ENCODE peak calls at places on chromosomes 1 and 21, in ten cellular contexts. G is Panc1, X is dorsolateral prefrontal cortex, L is right atrium auricular region, C is right lobe of liver, S is OCI-LY7, Z is stomach, J is mammary epithelial cell, N is Peyer's patch, Q is left ventricle myocardium inferior. Y is an unnamed sample.

GRCh38 chr1:160206421-160207117 is 1.4 kb downstream of the PEA15 start:
- DNase-seq in J (peak), Z (no peak), S (peak), C (no peak), X (no peak), G (no peak), N (no peak), Q (no peak), L (peak), Y (no peak)

GRCh38 chr1:228150021-228150457 is 309 bp downstream of the GJC2 start:
- DNase-seq in G (no peak), Q (no peak), X (peak), J (no peak), C (no peak), L (no peak), S (no peak), Z (no peak), N (peak), Y (no peak)

GRCh38 chr1:199639453-199639852 is 388.1 kb upstream of the NR5A2 start:
- DNase-seq in X (no peak), L (no peak), N (no peak), S (no peak), C (no peak), Z (no peak), G (no peak), Q (no peak), J (no peak), Y (no peak)

GRCh38 chr1:211237579-211237978 is 21.6 kb upstream of the RCOR3 start:
- DNase-seq in X (no peak), Q (no peak), L (no peak), S (no peak), N (no peak), G (no peak), C (no peak), J (no peak), Z (no peak), Y (no peak)

GRCh38 chr1:221782461-221782860 is 40.6 kb upstream of the DUSP10 start:
- DNase-seq in C (no peak), X (no peak), Q (no peak), J (no peak), N (no peak), S (no peak), G (no peak), L (no peak), Z (no peak), Y (no peak)

GRCh38 chr1:153527023-153527724 is 8.6 kb downstream of the S100A6 start:
- DNase-seq in X (no peak), J (peak), C (no peak), S (no peak), L (no peak), N (no peak), G (no peak), Q (no peak), Z (no peak), Y (peak)

GRCh38 chr1:225825606-225826005 is 15.7 kb downstream of the EPHX1 start:
- DNase-seq in G (no peak), J (no peak), Q (no peak), X (no peak), S (no peak), Z (no peak), C (no peak), L (no peak), N (no peak), Y (no peak)

GRCh38 chr1:236151739-236152424 is 9.5 kb downstream of the GPR137B start:
- DNase-seq in G (no peak), X (no peak), S (no peak), Q (peak), Z (no peak), C (no peak), J (no peak), L (no peak), N (no peak), Y (no peak)

GRCh38 chr1:53592521-53592982 is 133.4 kb downstream of the DMRTB1 start:
- DNase-seq in Z (peak), G (no peak), Q (no peak), L (peak), X (no peak), S (peak), C (no peak), N (peak), J (peak), Y (peak)

GRCh38 chr1:50959913-50960844 is at the start of gene FAF1:
- DNase-seq in X (peak), G (peak), N (peak), S (peak), Q (peak), L (peak), C (peak), J (peak), Z (peak), Y (peak)

GRCh38 chr1:224175615-224176014 is 7.4 kb upstream of the DEGS1 start:
- DNase-seq in C (no peak), X (no peak), N (no peak), S (no peak), Q (no peak), J (no peak), G (no peak), Z (no peak), L (no peak), Y (no peak)

GRCh38 chr1:23010734-23011449 is 4.8 kb downstream of the TEX46 start:
- DNase-seq in L (no peak), N (no peak), X (no peak), Q (no peak), C (no peak), J (peak), Z (no peak), G (no peak), S (peak), Y (no peak)

GRCh38 chr1:43402055-43402865 is 12.6 kb downstream of the SZT2 start:
- DNase-seq in N (no peak), C (no peak), G (no peak), J (no peak), L (no peak), X (no peak), Q (no peak), Z (no peak), S (no peak), Y (no peak)

GRCh38 chr1:222716393-222716792 is 4.0 kb downstream of the BROX start:
- DNase-seq in Q (no peak), C (no peak), X (no peak), J (no peak), Z (no peak), N (no peak), S (no peak), L (no peak), G (no peak), Y (no peak)

GRCh38 chr1:208369658-208370057 is 125.5 kb upstream of the PLXNA2 start:
- DNase-seq in L (no peak), N (no peak), S (no peak), C (no peak), G (no peak), X (no peak), Z (no peak), J (no peak), Q (no peak), Y (no peak)

DNA sequence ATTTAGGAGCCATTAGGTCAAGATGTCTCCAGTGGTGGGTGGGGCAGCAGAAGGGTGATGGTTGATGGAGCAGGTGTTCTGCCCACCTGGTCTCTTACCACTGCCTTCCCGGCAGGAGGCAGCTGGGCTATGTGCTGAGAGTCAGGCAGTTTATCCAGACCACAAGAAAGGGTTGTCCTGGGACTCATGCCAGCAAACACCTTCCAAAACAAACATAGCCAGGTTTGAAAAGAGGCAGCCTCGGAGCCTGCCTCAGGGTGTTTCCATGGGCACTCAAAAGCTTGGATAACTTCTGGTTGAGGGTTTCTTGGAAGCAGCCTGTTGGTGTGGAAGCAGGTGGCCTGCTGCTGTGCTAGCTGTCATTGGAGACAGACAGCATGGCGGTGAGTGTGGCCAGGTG is 187.2 kb downstream of the PCP4 start:
- DNase-seq in L (peak), Q (no peak), G (no peak), Z (peak), N (no peak), C (no peak), J (peak), X (no peak), S (no peak), Y (no peak)
- TF ChIP-seq CTCF in L (no peak), Q (no peak), G (no peak), Z (no peak), N (no peak), C (no peak), J (no peak), X (no peak), S (no peak), Y (no peak)

GRCh38 chr21:46097826-46098286 is at the start of gene COL6A2:
- DNase-seq in L (peak), N (peak), S (no peak), Q (peak), Z (peak), C (peak), X (peak), J (no peak), G (no peak), Y (no peak)

GRCh38 chr21:46100426-46100825 is 2.5 kb downstream of the COL6A2 start:
- DNase-seq in L (peak), Z (peak), G (no peak), S (no peak), Q (no peak), X (no peak), C (no peak), J (no peak), N (peak), Y (peak)

GRCh38 chr21:46100020-46100419 is 2.1 kb downstream of the COL6A2 start:
- DNase-seq in L (peak), G (no peak), J (no peak), Z (peak), S (no peak), N (no peak), Q (no peak), X (no peak), C (no peak), Y (no peak)

GRCh38 chr21:46098303-46099141 is 610 bp downstream of the COL6A2 start:
- DNase-seq in N (peak), G (no peak), Z (peak), J (no peak), S (no peak), X (no peak), L (peak), Q (peak), C (peak), Y (peak)

DNA sequence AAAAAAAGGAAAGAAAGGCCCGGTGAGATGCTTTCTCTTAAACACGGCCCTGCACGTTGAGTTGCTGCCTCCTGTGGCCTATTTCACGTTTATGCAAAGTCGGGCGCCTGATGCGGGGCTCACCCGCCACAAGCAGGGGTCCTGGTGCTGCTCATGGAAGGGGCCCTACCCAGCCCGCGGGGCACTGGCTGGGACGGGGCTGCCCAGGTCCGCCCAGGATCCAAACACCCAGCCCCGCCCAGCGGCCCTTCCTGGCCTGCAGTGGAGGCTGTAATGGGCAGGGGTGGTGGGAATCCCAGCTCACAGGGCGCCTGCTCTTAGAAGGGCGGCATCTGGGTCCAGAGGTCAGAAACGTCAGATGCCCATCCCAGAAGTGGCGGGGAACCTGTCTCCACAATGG is 1.6 kb downstream of the COL6A2 start:
- DNase-seq in C (peak), Q (peak), L (peak), Z (peak), N (peak), X (peak), J (no peak), S (no peak), G (no peak), Y (peak)
- H3K27ac ChIP-seq in C (no peak), Q (peak), L (peak), Z (peak), N (peak), X (no peak), J (no peak), S (no peak), G (no peak), Y (no peak)

GRCh38 chr1:156961709-156962108 is 41.3 kb downstream of the LRRC71 start:
- DNase-seq in L (no peak), X (no peak), Z (no peak), J (no peak), Q (no peak), S (peak), C (no peak), G (no peak), N (no peak), Y (no peak)
- TF ChIP-seq CTCF in L (no peak), X (no peak), Z (no peak), J (peak), Q (no peak), S (peak), C (no peak), G (peak), N (no peak), Y (no peak)

DNA sequence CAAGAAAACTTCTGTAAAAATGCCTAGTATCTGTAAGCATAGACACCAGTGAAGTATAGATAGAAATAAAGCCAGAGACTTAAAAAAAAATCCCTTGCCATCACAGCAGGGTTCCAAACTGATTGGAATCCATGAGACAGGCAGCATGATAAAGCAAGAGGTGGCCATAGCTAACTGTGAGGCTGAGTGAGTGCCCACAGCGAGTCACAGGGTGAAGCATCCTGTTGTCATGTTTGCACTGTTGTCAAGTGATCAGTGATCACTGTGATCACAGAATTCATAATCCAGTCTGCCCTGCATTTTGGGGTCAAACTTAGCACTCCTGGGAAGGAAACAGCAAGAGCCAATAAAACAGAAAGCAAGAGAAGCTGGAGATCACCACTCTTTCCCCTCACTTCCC is 33.3 kb downstream of the LRRC8B start:
- DNase-seq in G (no peak), S (no peak), L (no peak), Q (no peak), X (no peak), C (no peak), Z (no peak), J (peak), N (no peak), Y (no peak)
- H3K27ac ChIP-seq in G (no peak), S (no peak), L (peak), Q (no peak), X (peak), C (no peak), Z (no peak), J (no peak), N (no peak), Y (peak)

DNA sequence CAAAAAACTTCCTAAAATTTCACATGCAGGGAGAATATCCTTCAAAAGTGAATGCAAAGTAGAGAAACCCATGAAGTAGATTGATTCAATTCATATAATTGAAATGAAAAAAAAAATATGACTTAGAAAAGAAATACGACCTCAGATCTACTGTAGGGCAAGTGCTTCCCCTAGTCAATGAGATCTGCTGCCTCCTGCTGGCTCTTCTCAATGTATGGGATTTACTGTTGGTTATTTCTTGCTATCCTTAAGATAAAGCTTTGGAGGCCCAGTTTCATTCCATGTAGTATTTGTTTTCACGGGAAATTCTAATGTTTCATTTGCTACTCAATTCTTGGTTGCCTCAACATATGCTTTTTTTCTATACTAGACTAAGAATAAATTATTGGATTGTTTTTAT is 46.2 kb downstream of the ZNF648 start:
- DNase-seq in J (no peak), Q (no peak), C (no peak), G (no peak), Z (no peak), L (no peak), X (no peak), N (no peak), S (no peak), Y (no peak)
- TF ChIP-seq CTCF in J (no peak), Q (peak), C (no peak), G (peak), Z (no peak), L (no peak), X (peak), N (no peak), S (peak), Y (no peak)

GRCh38 chr1:94044290-94044790 is 76.6 kb downstream of the ABCA4 start:
- DNase-seq in C (peak), G (no peak), Q (peak), J (no peak), N (no peak), X (no peak), Z (peak), S (no peak), L (peak), Y (no peak)
- H3K27ac ChIP-seq in C (peak), G (peak), Q (peak), J (no peak), N (no peak), X (peak), Z (peak), S (no peak), L (peak), Y (peak)